ENCODE peak calls at places on chromosomes 16 and 17, in ten cellular contexts. S is transverse colon; M is colonic mucosa; G is adrenal gland; X is cardiac muscle cell; P is OCI-LY7; N is endodermal cell; K is CD4-positive, CD25-positive, alpha-beta regulatory T cell; H is BE2C; W is suprapubic skin. T is an unnamed sample.

GRCh38 chr16:10466861-10467260 is 81.0 kb downstream of the ATF7IP2 start:
- DNase-seq in X (no peak), W (no peak), K (no peak), N (no peak), G (no peak), P (no peak), M (no peak), H (no peak), S (no peak), T (no peak)

GRCh38 chr16:4612977-4613635 is 1.6 kb downstream of the UBALD1 start:
- DNase-seq in N (peak; percentile 71), S (no peak), K (no peak), P (no peak), M (no peak), G (no peak), H (no peak), W (no peak), X (peak; percentile 6), T (no peak)

GRCh38 chr16:53501216-53501859 is 1.7 kb downstream of the AKTIP start:
- DNase-seq in G (no peak), M (no peak), W (no peak), X (no peak), S (no peak), P (no peak), N (no peak), H (no peak), K (no peak), T (no peak)

GRCh38 chr16:11857161-11857560 is 5.8 kb upstream of the RSL1D1 start:
- DNase-seq in N (no peak), S (no peak), M (no peak), W (no peak), G (no peak), H (no peak), K (no peak), P (no peak), X (no peak), T (no peak)

GRCh38 chr16:51355871-51356270 is 204.8 kb upstream of the SALL1 start:
- DNase-seq in G (no peak), W (no peak), M (no peak), K (no peak), P (no peak), S (no peak), N (no peak), H (no peak), X (no peak), T (no peak)

GRCh38 chr16:78896280-78896679 is 704.3 kb downstream of the MAF start:
- DNase-seq in K (peak; percentile 51), X (no peak), W (no peak), S (no peak), N (no peak), P (no peak), G (no peak), M (no peak), H (no peak), T (peak; percentile 23)

GRCh38 chr16:586645-587590 is 2.9 kb upstream of the RAB40C start:
- DNase-seq in K (no peak), G (peak; percentile 81), N (no peak), H (no peak), X (peak; percentile 21), M (no peak), P (no peak), W (no peak), S (no peak), T (no peak)

GRCh38 chr16:75099738-75100615 is 16.6 kb downstream of the LDHD start:
- DNase-seq in G (no peak), K (peak; percentile 75), N (peak; percentile 68), H (no peak), P (peak; percentile 42), M (no peak), X (no peak), W (no peak), S (no peak), T (peak; percentile 29)

GRCh38 chr17:49573510-49574282 is 2.0 kb upstream of the NXPH3 start:
- DNase-seq in G (no peak), W (no peak), M (no peak), S (no peak), X (no peak), N (no peak), H (no peak), K (no peak), P (no peak), T (no peak)

GRCh38 chr17:80124351-80124981 is 22.5 kb downstream of the EIF4A3 start:
- DNase-seq in M (no peak), G (no peak), K (no peak), P (no peak), N (peak; percentile 94), X (peak; percentile 73), H (no peak), W (peak; percentile 64), S (no peak), T (no peak)

GRCh38 chr17:55825213-55825612 is 74.4 kb downstream of the PCTP start:
- DNase-seq in K (peak; percentile 2), G (no peak), H (no peak), N (no peak), M (no peak), X (no peak), P (peak; percentile 18), W (no peak), S (no peak), T (no peak)

GRCh38 chr17:17757944-17758343 is 76.7 kb downstream of the RAI1 start:
- DNase-seq in N (no peak), X (no peak), W (no peak), P (peak; percentile 77), M (no peak), H (no peak), S (no peak), G (no peak), K (no peak), T (no peak)

GRCh38 chr16:52469775-52470174 is 77.2 kb downstream of the TOX3 start:
- DNase-seq in K (no peak), H (no peak), P (no peak), M (no peak), X (peak; percentile 18), G (no peak), W (no peak), S (no peak), N (no peak), T (no peak)

GRCh38 chr16:70697601-70698170 is 11.8 kb upstream of the MTSS2 start:
- DNase-seq in S (no peak), K (no peak), M (no peak), X (no peak), H (no peak), N (no peak), W (no peak), G (no peak), P (no peak), T (no peak)

GRCh38 chr17:5209396-5209795 is 17.7 kb upstream of the ZNF594 start:
- DNase-seq in N (no peak), M (no peak), G (no peak), P (no peak), H (no peak), S (no peak), X (no peak), W (no peak), K (no peak), T (no peak)

GRCh38 chr17:67829331-67829730 is 4.0 kb downstream of the BPTF start:
- DNase-seq in G (no peak), X (no peak), K (peak; percentile 88), N (no peak), M (no peak), P (peak; percentile 69), W (no peak), H (no peak), S (no peak), T (peak; percentile 17)

GRCh38 chr16:30834130-30834740 is 47.2 kb upstream of the ZNF629 start:
- DNase-seq in X (no peak), H (no peak), M (no peak), P (no peak), G (no peak), K (no peak), N (no peak), S (no peak), W (no peak), T (no peak)

GRCh38 chr17:77388384-77389306 is 247.9 kb downstream of the SEC14L1 start:
- DNase-seq in M (no peak), H (peak; percentile 46), W (no peak), G (no peak), X (no peak), N (no peak), K (no peak), S (no peak), P (no peak), T (no peak)
- H3K4me1 ChIP-seq in M (peaks cover 31% of the 10 kb centered on the region), H (peaks cover 70% of the 10 kb centered on the region), W (peaks cover 96% of the 10 kb centered on the region), G (peaks cover 94% of the 10 kb centered on the region), X (peaks cover 79% of the 10 kb centered on the region), N (peaks cover 33% of the 10 kb centered on the region), K (peaks cover 76% of the 10 kb centered on the region), S (peaks cover 86% of the 10 kb centered on the region), P (peaks cover 25% of the 10 kb centered on the region), T (peaks cover 92% of the 10 kb centered on the region)

GRCh38 chr16:17414421-17414820 is 56.3 kb downstream of the XYLT1 start:
- DNase-seq in X (no peak), H (no peak), S (peak; percentile 14), P (peak; percentile 73), W (no peak), M (no peak), K (peak; percentile 41), G (no peak), N (no peak), T (no peak)

GRCh38 chr16:17413508-17413907 is 57.3 kb downstream of the XYLT1 start:
- DNase-seq in H (no peak), W (no peak), P (no peak), K (no peak), X (no peak), M (no peak), S (no peak), G (no peak), N (no peak), T (no peak)

GRCh38 chr16:17411263-17411662 is 59.5 kb downstream of the XYLT1 start:
- DNase-seq in G (no peak), P (no peak), W (no peak), K (no peak), H (no peak), N (no peak), M (no peak), S (no peak), X (no peak), T (no peak)

GRCh38 chr16:17409894-17410293 is 60.9 kb downstream of the XYLT1 start:
- DNase-seq in H (no peak), G (no peak), X (no peak), N (no peak), S (no peak), M (no peak), W (no peak), P (no peak), K (no peak), T (no peak)

GRCh38 chr16:17412221-17412620 is 58.5 kb downstream of the XYLT1 start:
- DNase-seq in X (no peak), S (no peak), H (no peak), M (no peak), W (no peak), G (no peak), N (no peak), K (no peak), P (no peak), T (no peak)
- H3K4me1 ChIP-seq in X (peaks cover 10% of the 10 kb centered on the region), S (no peaks in the 10 kb centered on the region), H (no peaks in the 10 kb centered on the region), M (no peaks in the 10 kb centered on the region), W (peaks cover 2% of the 10 kb centered on the region), G (peaks cover 15% of the 10 kb centered on the region), N (peaks cover 13% of the 10 kb centered on the region), K (peaks cover 30% of the 10 kb centered on the region), P (peaks cover 61% of the 10 kb centered on the region), T (peaks cover 16% of the 10 kb centered on the region)

GRCh38 chr16:49848530-49848929 is 7.4 kb downstream of the ZNF423 start:
- DNase-seq in W (no peak), S (no peak), X (no peak), N (no peak), G (no peak), P (no peak), H (peak; percentile 34), K (no peak), M (no peak), T (no peak)
- H3K4me1 ChIP-seq in W (peaks cover 3% of the 10 kb centered on the region), S (peaks cover 17% of the 10 kb centered on the region), X (peaks cover 21% of the 10 kb centered on the region), N (peaks cover 37% of the 10 kb centered on the region), G (peaks cover 4% of the 10 kb centered on the region), P (no peaks in the 10 kb centered on the region), H (peaks cover 40% of the 10 kb centered on the region), K (no peaks in the 10 kb centered on the region), M (no peaks in the 10 kb centered on the region), T (no peaks in the 10 kb centered on the region)

GRCh38 chr17:29156781-29157180 is 23.4 kb downstream of the MYO18A start:
- DNase-seq in S (no peak), P (no peak), K (no peak), N (no peak), M (no peak), W (no peak), G (no peak), X (no peak), H (no peak), T (no peak)
- H3K4me1 ChIP-seq in S (peaks cover 45% of the 10 kb centered on the region), P (no peaks in the 10 kb centered on the region), K (peaks cover 24% of the 10 kb centered on the region), N (peaks cover 11% of the 10 kb centered on the region), M (peaks cover 38% of the 10 kb centered on the region), W (peaks cover 67% of the 10 kb centered on the region), G (peaks cover 64% of the 10 kb centered on the region), X (peaks cover 20% of the 10 kb centered on the region), H (peaks cover 7% of the 10 kb centered on the region), T (peaks cover 32% of the 10 kb centered on the region)